ENCODE peak calls at places on chromosomes 2 and 18, in five cellular contexts. R, I, D, L and F are unnamed samples.

GRCh38 chr2:104872866-104873688 is 19.2 kb downstream of the POU3F3 start:
- DNase-seq in D (peak; percentile 58), L (peak; percentile 40), I (no peak), R (peak; percentile 70), F (peak; percentile 49)

GRCh38 chr2:179751184-179751809 is 110.1 kb downstream of the ZNF385B start:
- DNase-seq in I (no peak), D (peak; percentile 27), R (peak; percentile 12), L (no peak), F (peak; percentile 42)

GRCh38 chr2:236849508-236849907 is 236.2 kb upstream of the COPS8 start:
- DNase-seq in I (no peak), D (no peak), L (no peak), R (no peak), F (no peak)

GRCh38 chr2:160583162-160583522 is 89.5 kb upstream of the RBMS1 start:
- DNase-seq in L (no peak), D (no peak), I (no peak), R (no peak), F (peak; percentile 77)

GRCh38 chr18:28193177-28193778 is 16.3 kb upstream of the CDH2 start:
- DNase-seq in D (peak; percentile 18), L (no peak), R (no peak), I (no peak), F (no peak)

GRCh38 chr18:54278615-54279014 is 9.3 kb downstream of the POLI start:
- DNase-seq in R (no peak), I (no peak), L (no peak), D (no peak), F (no peak)

GRCh38 chr18:50286391-50287027 is 983 bp downstream of the CXXC1 start:
- DNase-seq in D (no peak), R (no peak), L (peak; percentile 57), I (no peak), F (no peak)

GRCh38 chr2:72859831-72860262 is 27.4 kb upstream of the SPR start:
- DNase-seq in I (no peak), R (peak; percentile 69), L (peak; percentile 49), D (peak; percentile 77), F (peak; percentile 71)

GRCh38 chr2:29104589-29105164 is 10.5 kb upstream of the CLIP4 start:
- DNase-seq in L (no peak), I (no peak), R (no peak), D (no peak), F (no peak)

GRCh38 chr2:200585730-200586643 is at the start of gene AOX1:
- DNase-seq in R (no peak), I (no peak), D (peak; percentile 70), L (no peak), F (peak; percentile 53)

DNA sequence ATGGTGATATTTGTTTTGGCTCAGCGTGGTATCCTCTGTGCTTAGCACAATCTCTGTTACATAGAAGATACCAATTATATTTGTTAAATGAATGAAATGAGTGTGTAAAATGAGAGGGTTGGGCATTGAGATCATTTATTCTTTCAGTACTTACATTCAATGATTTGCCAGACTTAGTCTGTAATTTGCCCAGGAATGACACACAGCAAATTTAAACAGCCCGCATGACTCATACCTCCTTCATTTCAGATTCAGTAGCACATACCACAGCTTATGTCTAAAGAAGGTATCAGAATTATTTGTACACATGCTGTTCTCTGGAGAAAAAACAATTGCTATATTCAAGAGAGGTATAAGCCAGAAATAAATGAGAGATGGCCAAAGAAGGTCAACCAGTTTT is 37.0 kb downstream of the KLHL14 start:
- DNase-seq in R (no peak), D (peak; percentile 23), I (no peak), L (no peak), F (no peak)
- H3K27ac ChIP-seq in R (no peak overlapping the region), D (no peak overlapping the region), I (no peak overlapping the region), L (no peak overlapping the region), F (no peak overlapping the region)

DNA sequence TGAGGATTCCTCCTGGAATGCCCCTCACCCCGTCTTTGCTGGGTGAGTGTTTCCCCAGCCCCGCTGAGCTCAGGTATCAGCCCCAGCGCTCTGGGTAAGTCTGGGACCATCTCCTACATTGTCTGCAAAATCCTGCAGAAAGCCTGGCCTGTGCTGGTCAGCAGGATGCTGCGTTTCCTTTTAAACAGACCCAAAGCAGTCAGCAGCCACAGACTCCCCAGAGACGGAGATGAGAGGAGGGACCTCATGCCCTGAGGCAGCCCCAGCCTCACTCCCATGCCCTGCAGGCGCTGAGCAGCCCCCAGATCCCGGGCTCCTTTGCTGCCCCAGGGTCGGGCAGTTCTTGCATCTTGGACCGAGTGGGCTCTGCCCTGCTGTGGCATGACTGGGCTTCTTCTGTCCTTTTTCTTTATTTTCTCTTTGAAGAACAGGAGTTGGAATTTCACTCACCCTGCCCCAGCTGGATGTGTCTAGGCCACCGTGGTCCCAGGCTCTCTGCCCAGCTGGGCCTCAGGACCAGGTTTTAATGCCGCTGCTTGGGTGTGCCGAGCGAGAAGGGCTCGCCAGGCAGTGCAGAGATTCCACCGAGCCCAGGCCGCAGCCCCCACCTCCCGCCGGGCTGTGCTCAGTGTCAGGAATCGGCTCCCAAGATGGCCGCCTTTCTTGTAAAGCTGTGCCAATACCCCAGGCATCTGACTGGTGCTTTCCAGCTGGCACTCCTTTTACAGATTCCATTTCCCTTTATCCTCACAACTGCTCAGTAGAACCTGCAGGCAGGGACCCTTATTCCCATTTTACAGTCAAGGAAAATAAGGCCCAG is 43.6 kb downstream of the ODC1 start:
- DNase-seq in D (no peak), I (no peak), R (no peak), L (no peak), F (no peak)
- TF ChIP-seq MYC in D (no peak), I (no peak), R (no peak), L (no peak), F (no peak)

DNA sequence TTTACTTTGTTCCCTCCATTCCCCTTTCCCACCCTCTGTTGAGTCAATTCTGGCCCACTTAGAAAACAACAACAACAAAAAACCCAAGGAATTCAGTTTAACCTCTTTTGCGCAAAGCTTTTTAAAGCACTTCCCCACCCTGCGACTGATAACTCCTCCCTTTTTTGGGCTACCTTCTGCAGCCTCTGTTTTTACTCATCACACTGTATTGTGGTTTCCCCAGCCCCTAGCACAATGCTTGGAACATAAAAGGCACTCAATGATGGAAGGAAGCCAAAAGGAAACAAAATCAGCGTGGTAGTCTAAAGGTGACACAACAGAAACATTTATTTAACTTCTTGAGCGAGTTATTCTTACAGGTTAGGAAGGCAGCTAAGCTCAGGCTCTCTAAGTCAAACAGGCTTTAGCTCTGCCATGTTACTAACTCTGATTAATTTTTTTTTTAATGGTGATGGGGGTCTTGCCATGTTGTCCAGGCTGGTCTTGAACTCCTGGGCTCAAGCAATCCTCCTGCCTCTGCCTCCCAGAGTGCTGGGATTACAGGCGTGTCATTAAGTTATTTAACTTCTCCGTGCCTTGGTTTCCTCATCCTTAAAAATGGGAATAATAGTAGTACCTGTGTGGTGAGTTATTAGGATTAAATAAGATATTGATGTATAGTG is 1.3 kb downstream of the CEP68 start:
- DNase-seq in D (peak; percentile 27), I (peak; percentile 76), L (no peak), R (no peak), F (peak; percentile 89)
- H3K27ac ChIP-seq in D (peak overlapping the region; percentile 71), I (peak overlapping the region; percentile 42), L (peak overlapping the region; percentile 81), R (peak overlapping the region; percentile 81), F (peak overlapping the region; percentile 81)

DNA sequence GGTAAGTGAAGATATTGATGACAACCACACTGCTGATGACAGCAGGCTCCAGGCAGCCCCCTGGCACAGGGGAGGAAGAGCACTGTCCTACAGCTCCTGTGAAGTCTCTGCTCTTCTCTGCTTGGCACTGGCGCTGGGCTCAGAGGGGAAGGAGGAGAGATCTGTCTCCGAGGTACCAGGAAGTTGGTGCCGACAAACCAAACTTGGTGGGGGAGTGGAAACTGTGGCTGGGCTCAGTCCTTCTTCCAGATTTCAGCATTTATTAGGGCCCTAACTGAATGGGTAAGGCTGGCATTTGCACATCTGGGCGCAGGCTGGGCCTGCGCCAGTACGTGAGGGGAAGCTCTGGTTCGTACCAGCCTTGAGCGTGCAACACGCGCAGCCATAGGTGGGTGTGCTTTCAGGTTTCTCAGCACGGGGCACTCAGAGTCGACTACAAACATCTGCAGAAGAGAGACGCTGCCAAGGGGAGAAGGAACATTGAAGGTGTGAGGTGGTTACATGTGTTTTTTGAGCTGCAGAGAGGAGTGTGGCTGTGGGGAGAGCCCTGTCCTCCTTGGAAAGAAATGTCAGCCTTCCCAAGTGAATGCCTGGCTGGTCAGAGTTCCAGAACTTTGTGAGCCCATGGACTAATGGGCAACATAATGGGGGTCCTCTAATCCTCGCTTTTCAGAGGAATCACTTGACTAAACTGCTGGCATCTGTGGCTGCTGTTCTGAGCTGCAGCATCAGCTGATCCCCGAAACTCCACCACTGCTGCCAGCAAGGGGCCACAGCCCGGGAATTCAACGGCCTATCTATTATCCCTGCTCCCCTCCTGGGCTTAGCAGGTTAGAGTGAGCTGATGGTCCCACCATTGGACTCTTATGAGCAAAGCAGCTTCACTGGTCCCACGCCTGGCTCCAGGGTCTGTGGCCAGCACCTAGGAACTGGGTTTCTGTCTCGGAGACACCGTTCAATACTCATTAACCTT is 55.2 kb upstream of the SEMA4C start:
- DNase-seq in R (no peak), D (no peak), I (no peak), L (no peak), F (no peak)
- TF ChIP-seq MYC in R (no peak), D (no peak), I (no peak), L (no peak), F (no peak)

GRCh38 chr18:77207540-77207939 is 42.1 kb upstream of the GALR1 start:
- DNase-seq in D (peak; percentile 42), R (peak; percentile 76), I (no peak), L (no peak), F (peak; percentile 51)

GRCh38 chr18:77208969-77209368 is 40.7 kb upstream of the GALR1 start:
- DNase-seq in R (no peak), L (no peak), D (no peak), I (peak; percentile 34), F (peak; percentile 57)

GRCh38 chr18:77205769-77206168 is 43.9 kb upstream of the GALR1 start:
- DNase-seq in I (no peak), D (no peak), R (no peak), L (no peak), F (no peak)

GRCh38 chr18:77209587-77209986 is 40.1 kb upstream of the GALR1 start:
- DNase-seq in D (no peak), I (no peak), R (no peak), L (no peak), F (no peak)

DNA sequence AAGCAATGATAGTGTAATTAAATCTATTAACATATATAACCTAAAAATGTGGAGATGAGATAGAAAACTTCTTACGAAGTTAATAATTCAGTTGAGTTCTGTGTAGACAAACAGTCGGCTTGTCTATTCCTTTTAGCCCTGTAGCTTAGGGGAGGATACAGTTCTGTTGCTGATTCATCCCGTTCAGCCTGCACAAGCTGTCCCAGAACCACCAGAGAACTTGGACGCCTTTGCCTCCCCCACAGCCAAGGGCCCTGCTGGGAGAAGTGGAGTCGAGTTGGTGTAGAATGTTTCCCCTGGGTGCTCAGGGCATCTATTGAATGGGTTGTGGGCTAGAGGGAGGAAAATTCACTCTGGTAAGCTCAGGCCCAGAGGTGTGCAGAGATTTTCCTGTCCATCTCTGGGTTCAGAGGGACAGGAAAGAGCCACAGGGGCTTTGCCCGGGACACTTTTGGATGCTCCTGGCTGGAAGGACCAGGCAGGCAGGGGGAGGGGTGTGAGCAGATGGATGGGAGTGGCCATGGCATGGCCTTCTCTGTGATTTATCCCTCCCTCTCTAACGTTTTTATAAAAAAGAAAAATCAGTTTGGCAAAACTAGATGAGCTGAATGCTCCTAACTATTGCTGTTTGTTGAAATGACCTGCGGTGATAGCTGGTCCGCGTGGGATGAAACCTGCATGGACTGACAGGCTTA is 42.8 kb upstream of the GALR1 start:
- DNase-seq in R (no peak), L (no peak), I (no peak), D (no peak), F (no peak)
- H3K27ac ChIP-seq in R (peak overlapping the region; percentile 52), L (no peak overlapping the region), I (no peak overlapping the region), D (no peak overlapping the region), F (no peak overlapping the region)